ENCODE peak calls at places on chromosomes 12 and 14, in four cellular contexts. M, X, C and B are unnamed samples.

GRCh38 chr14:101178184-101179072 is 274.9 kb upstream of the RTL1 start:
- DNase-seq in M (no peak), C (no peak), X (peak; percentile 46), B (no peak)

GRCh38 chr14:56145181-56145580 is 27.0 kb downstream of the PELI2 start:
- DNase-seq in M (no peak), X (no peak), C (no peak), B (peak; percentile 64)

GRCh38 chr14:39492267-39492666 is 60.0 kb upstream of the FBXO33 start:
- DNase-seq in M (no peak), C (no peak), X (no peak), B (peak; percentile 90)

GRCh38 chr14:60768602-60769001 is 34.0 kb downstream of the MNAT1 start:
- DNase-seq in C (no peak), X (no peak), M (no peak), B (no peak)

GRCh38 chr14:95291859-95292542 is 27.7 kb downstream of the CLMN start:
- DNase-seq in M (no peak), X (no peak), C (no peak), B (peak; percentile 50)

GRCh38 chr14:24982472-24983155 is 67.3 kb downstream of the STXBP6 start:
- DNase-seq in C (no peak), X (no peak), M (no peak), B (peak; percentile 57)

GRCh38 chr14:105850853-105851581 is 324.6 kb downstream of the TMEM121 start:
- DNase-seq in X (no peak), M (no peak), C (no peak), B (no peak)

GRCh38 chr12:96501139-96501741 is 11.9 kb downstream of the CFAP54 start:
- DNase-seq in C (peak; percentile 17), X (no peak), M (no peak), B (peak; percentile 90)

GRCh38 chr12:3496964-3497363 is 6.0 kb downstream of the PRMT8 start:
- DNase-seq in C (no peak), X (no peak), M (no peak), B (no peak)

GRCh38 chr12:68036642-68037041 is 47.4 kb downstream of the IFNG-AS1 start:
- DNase-seq in X (no peak), C (no peak), M (no peak), B (no peak)

GRCh38 chr14:20469890-20470858 is 968 bp downstream of the PNP start:
- DNase-seq in X (no peak), C (no peak), M (no peak), B (peak; percentile 63)

GRCh38 chr14:64572721-64573508 is 23.2 kb downstream of the PPP1R36 start:
- DNase-seq in M (no peak), C (no peak), X (no peak), B (peak; percentile 29)

GRCh38 chr12:107864235-107864634 is 89.7 kb downstream of the ASCL4 start:
- DNase-seq in M (peak; percentile 16), C (no peak), X (no peak), B (no peak)

GRCh38 chr12:54360717-54361456 is 3.4 kb downstream of the GPR84 start:
- DNase-seq in M (no peak), X (peak; percentile 87), C (no peak), B (peak; percentile 87)

GRCh38 chr12:130761537-130762318 is 45.6 kb upstream of the RIMBP2 start:
- DNase-seq in C (peak; percentile 33), M (no peak), X (no peak), B (peak; percentile 75)

GRCh38 chr12:32993404-32993803 is 96.8 kb upstream of the PKP2 start:
- DNase-seq in M (no peak), C (no peak), X (no peak), B (no peak)

GRCh38 chr12:75130811-75131210 is 78.8 kb downstream of the KCNC2 start:
- DNase-seq in C (no peak), X (no peak), M (no peak), B (no peak)

GRCh38 chr14:79369359-79370332 is 841.7 kb downstream of the DIO2 start:
- DNase-seq in X (no peak), C (no peak), M (no peak), B (peak; percentile 97)

GRCh38 chr14:30921305-30921704 is 46.9 kb downstream of the COCH start:
- DNase-seq in X (no peak), C (no peak), M (no peak), B (peak; percentile 42)

GRCh38 chr12:124583854-124584253 is 16.4 kb upstream of the NCOR2 start:
- DNase-seq in C (no peak), M (no peak), X (no peak), B (no peak)

GRCh38 chr12:87870061-87870460 is 159.1 kb downstream of the C12orf50 start:
- DNase-seq in M (no peak), C (no peak), X (no peak), B (peak; percentile 25)

GRCh38 chr12:131202592-131203378 is 249.1 kb downstream of the ADGRD1 start:
- DNase-seq in C (no peak), M (no peak), X (peak; percentile 60), B (no peak)

GRCh38 chr14:64725879-64726584 is 21.8 kb downstream of the PLEKHG3 start:
- DNase-seq in C (no peak), M (no peak), X (no peak), B (no peak)

GRCh38 chr14:92414685-92415084 is 91.7 kb downstream of the SLC24A4 start:
- DNase-seq in M (no peak), C (no peak), X (no peak), B (no peak)

GRCh38 chr12:68871899-68872298 is 61.1 kb downstream of the CPM start:
- DNase-seq in X (no peak), C (no peak), M (no peak), B (peak; percentile 41)

GRCh38 chr12:124617615-124618014 is 50.2 kb upstream of the NCOR2 start:
- DNase-seq in X (peak; percentile 69), C (no peak), M (no peak), B (no peak)

GRCh38 chr12:7933255-7933726 is 2.7 kb downstream of the SLC2A3 start:
- DNase-seq in M (peak; percentile 89), X (peak; percentile 67), C (peak; percentile 60), B (peak; percentile 97)

GRCh38 chr12:80291108-80291754 is 152.8 kb upstream of the PTPRQ start:
- DNase-seq in M (no peak), X (no peak), C (no peak), B (no peak)

GRCh38 chr14:76924363-76925151 is 98.3 kb downstream of the LRRC74A start:
- DNase-seq in M (peak; percentile 95), X (no peak), C (peak; percentile 43), B (peak; percentile 12)
- H3K4me3 ChIP-seq in M (no peak overlapping the region), X (no peak overlapping the region), C (no peak overlapping the region), B (no peak overlapping the region)

GRCh38 chr14:68780358-68781160 is 12.3 kb downstream of the ZFP36L1 start:
- DNase-seq in M (no peak), C (no peak), X (peak; percentile 69), B (peak; percentile 66)
- H3K4me3 ChIP-seq in M (no peak overlapping the region), C (peak overlapping the region; percentile 88), X (no peak overlapping the region), B (no peak overlapping the region)

DNA sequence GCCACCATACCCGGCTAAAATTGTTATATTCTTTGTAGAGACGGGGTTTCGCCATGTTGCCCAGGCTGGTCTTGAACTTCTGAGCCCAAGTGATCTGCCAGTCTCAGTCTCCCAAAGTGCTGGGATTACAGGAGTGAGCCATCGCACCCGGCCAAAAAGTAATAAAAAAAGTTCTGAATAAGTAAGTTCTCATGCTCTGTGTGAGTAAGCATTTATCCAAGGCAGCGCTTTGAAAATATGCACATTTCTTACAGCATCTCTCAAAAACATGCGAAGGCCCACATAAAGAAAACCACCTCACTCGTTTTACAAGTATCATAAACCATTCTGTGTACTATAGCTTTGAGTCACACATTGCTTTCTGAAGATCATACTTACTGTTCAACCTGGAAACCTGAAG is 8.6 kb downstream of the GIT2 start:
- DNase-seq in M (no peak), C (no peak), X (no peak), B (no peak)
- H3K4me3 ChIP-seq in M (no peak overlapping the region), C (no peak overlapping the region), X (no peak overlapping the region), B (no peak overlapping the region)

DNA sequence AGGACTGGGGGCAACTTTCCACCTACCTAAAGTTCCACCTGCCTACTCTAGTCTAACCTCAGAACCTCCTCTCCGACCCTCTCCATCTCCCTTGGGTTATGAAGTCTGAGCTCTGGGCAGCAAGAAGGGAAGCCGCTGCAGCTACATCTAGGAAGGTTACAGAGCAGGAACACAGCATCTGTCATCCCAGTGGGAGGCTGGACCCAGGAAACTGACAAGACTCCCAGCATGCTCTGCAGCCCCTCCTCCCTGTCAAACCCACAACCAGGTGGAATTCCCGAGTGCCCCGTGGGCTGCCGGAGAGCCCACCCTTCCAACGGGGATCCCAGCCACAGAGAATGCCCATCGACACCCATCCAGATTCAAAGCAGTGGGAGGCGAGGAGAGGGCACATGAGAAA is 2.1 kb downstream of the TESC start:
- DNase-seq in X (peak; percentile 32), M (no peak), C (no peak), B (no peak)
- H3K4me3 ChIP-seq in X (peak overlapping the region; percentile 4), M (no peak overlapping the region), C (no peak overlapping the region), B (no peak overlapping the region)

DNA sequence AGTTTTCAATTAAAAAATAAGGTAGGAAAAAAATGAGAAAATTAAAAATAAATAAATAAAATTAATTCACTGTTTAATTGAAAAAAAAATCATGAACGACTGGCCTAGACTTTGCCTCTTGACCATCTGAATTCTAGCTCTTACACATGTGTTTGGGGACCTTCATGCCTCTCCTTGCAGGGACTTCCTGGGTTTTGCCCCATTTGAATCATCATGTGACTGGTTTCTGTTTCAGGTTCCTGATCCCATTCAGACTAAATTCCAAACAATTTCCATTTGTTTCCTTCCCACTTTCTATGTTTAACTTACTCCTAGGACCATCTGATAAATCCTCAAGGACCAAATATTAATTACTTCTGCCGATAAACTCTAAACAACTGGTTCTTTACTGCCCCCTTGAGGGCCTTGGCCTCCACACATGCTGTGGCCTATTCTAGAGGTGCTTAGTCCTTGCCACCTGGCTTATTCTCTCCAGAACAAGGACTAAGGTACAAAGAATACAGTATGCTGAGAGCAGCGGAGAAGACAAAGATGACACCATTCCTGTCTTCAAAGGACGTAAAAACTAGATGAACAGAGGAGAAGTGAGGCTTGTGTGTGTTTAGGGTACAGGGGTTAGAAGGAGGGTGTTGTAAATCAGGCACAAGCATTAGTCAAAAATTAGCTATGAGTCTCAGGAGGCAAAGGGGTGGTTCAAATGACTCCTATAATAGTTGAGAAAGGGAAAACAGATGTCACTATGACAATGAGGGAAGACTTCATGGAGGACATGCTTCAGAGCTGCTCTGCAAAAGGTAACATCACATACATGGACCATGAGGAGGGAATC is 125.8 kb upstream of the AVPR1A start:
- DNase-seq in C (no peak), M (no peak), X (no peak), B (peak; percentile 57)
- H3K4me3 ChIP-seq in C (no peak overlapping the region), M (no peak overlapping the region), X (no peak overlapping the region), B (no peak overlapping the region)

GRCh38 chr12:30696943-30697342 is 1.3 kb upstream of the IPO8 start:
- DNase-seq in C (no peak), X (no peak), M (no peak), B (no peak)
- H3K4me3 ChIP-seq in C (no peak overlapping the region), X (no peak overlapping the region), M (no peak overlapping the region), B (no peak overlapping the region)